ENCODE peak calls at places on chromosome 5, in seven cellular contexts. C is hepatocyte, N is fibroblast of the aortic adventitia, W is mucosa of descending colon, H is esophagus squamous epithelium, Q is cardiac muscle cell, R is A673. I is an unnamed sample.

GRCh38 chr5:64344501-64344900 is 161.3 kb upstream of the RGS7BP start:
- DNase-seq in H (no peak), W (no peak), C (no peak), Q (no peak), N (no peak), R (no peak), I (no peak)

GRCh38 chr5:83919071-83920041 is 198.7 kb upstream of the HAPLN1 start:
- DNase-seq in W (no peak), Q (no peak), R (no peak), H (no peak), C (no peak), N (peak), I (no peak)

GRCh38 chr5:140546851-140547507 is 483 bp upstream of the EIF4EBP3 start:
- DNase-seq in W (peak), Q (no peak), N (no peak), C (no peak), H (no peak), R (peak), I (peak)

GRCh38 chr5:10702911-10703491 is 58.0 kb downstream of the DAP start:
- DNase-seq in H (no peak), N (peak), Q (no peak), W (no peak), C (peak), R (no peak), I (peak)

GRCh38 chr5:95839658-95840057 is 17.1 kb upstream of the GLRX start:
- DNase-seq in Q (no peak), N (no peak), H (no peak), C (no peak), R (no peak), W (no peak), I (no peak)

GRCh38 chr5:124738751-124739559 is 7.5 kb downstream of the ZNF608 start:
- DNase-seq in Q (peak), H (no peak), W (no peak), N (no peak), C (peak), R (peak), I (no peak)

GRCh38 chr5:114238771-114239313 is 123.0 kb upstream of the KCNN2 start:
- DNase-seq in W (no peak), N (no peak), Q (no peak), C (no peak), H (no peak), R (no peak), I (peak)

GRCh38 chr5:132012385-132013005 is 1.0 kb upstream of the ACSL6 start:
- DNase-seq in R (peak), W (no peak), N (peak), Q (peak), H (no peak), C (peak), I (peak)

GRCh38 chr5:163163858-163164257 is 273.5 kb upstream of the CCNG1 start:
- DNase-seq in N (no peak), C (no peak), W (no peak), R (peak), Q (no peak), H (no peak), I (no peak)

GRCh38 chr5:77935516-77936364 is 159.6 kb upstream of the TBCA start:
- DNase-seq in C (peak), H (no peak), R (peak), N (peak), W (no peak), Q (no peak), I (peak)

GRCh38 chr5:93307557-93307956 is 273.5 kb downstream of the NR2F1-AS1 start:
- DNase-seq in Q (no peak), W (no peak), C (no peak), H (no peak), R (peak), N (peak), I (peak)

GRCh38 chr5:178602752-178603151 is 12.6 kb upstream of the COL23A1 start:
- DNase-seq in R (no peak), C (no peak), N (peak), H (no peak), Q (no peak), W (no peak), I (peak)

GRCh38 chr5:180070726-180071417 is 687 bp downstream of the RNF130 start:
- DNase-seq in C (peak), H (no peak), Q (peak), W (no peak), N (peak), R (peak), I (peak)

GRCh38 chr5:159412284-159413046 is 82.2 kb upstream of the IL12B start:
- DNase-seq in H (no peak), R (peak), Q (no peak), C (no peak), W (peak), N (no peak), I (no peak)

GRCh38 chr5:61245486-61245885 is 83.2 kb upstream of the SMIM15 start:
- DNase-seq in H (no peak), N (peak), C (no peak), W (no peak), Q (no peak), R (peak), I (peak)

GRCh38 chr5:97388794-97389193 is 205.7 kb upstream of the RIOK2 start:
- DNase-seq in C (no peak), W (no peak), H (no peak), Q (no peak), R (no peak), N (no peak), I (peak)

GRCh38 chr5:38465045-38465444 is 91.4 kb downstream of the LIFR start:
- DNase-seq in H (no peak), C (no peak), R (no peak), Q (no peak), N (no peak), W (no peak), I (peak)

GRCh38 chr5:6683241-6683640 is 30.0 kb upstream of the TENT4A start:
- DNase-seq in N (no peak), R (no peak), C (no peak), Q (no peak), W (no peak), H (no peak), I (no peak)

GRCh38 chr5:127577458-127577857 is 60.0 kb downstream of the PRRC1 start:
- DNase-seq in Q (no peak), C (no peak), H (no peak), R (no peak), W (no peak), N (peak), I (no peak)

GRCh38 chr5:170312666-170313065 is 15.1 kb upstream of the LCP2 start:
- DNase-seq in H (no peak), W (no peak), N (no peak), Q (no peak), R (no peak), C (peak), I (peak)

GRCh38 chr5:143564417-143564816 is 160.9 kb upstream of the NR3C1 start:
- DNase-seq in Q (no peak), C (no peak), N (no peak), H (no peak), R (no peak), W (no peak), I (no peak)

GRCh38 chr5:44885903-44886302 is 77.2 kb downstream of the MRPS30 start:
- DNase-seq in Q (no peak), R (no peak), W (no peak), C (no peak), N (no peak), H (no peak), I (peak)

DNA sequence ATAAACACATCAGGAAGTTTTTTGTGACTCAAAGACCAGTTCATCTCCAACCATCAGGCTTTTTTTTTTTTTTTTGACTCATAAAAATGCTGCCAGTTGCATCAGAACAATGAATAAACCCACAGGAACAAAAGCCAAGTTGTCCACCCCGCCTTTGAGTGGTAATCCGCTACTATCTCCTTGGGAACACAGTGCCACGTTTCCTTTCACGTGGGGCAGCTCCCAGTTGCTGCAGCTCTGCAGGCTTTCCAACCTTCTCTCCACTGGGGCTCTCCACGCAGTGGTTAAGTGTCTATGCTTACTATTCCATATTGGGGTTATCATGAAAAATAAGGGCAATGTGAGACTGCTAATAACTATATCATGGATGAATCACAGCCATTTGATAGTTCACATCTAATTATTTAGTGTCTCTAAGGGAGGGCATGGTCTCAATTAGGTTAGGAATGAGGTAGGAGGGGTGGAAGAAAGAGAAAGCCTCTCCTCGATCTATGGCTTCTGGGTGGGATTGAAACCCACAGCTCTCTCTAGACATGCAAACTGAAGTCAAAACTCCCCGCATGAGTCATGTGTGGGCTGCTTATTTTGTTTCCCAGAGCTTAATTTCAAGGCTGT is 55.8 kb upstream of the ACTBL2 start:
- DNase-seq in H (no peak), W (peak), N (peak), R (peak), C (no peak), Q (no peak), I (peak)
- H3K4me3 ChIP-seq in H (no peak), W (no peak), N (no peak), R (no peak), C (no peak), Q (no peak), I (no peak)

DNA sequence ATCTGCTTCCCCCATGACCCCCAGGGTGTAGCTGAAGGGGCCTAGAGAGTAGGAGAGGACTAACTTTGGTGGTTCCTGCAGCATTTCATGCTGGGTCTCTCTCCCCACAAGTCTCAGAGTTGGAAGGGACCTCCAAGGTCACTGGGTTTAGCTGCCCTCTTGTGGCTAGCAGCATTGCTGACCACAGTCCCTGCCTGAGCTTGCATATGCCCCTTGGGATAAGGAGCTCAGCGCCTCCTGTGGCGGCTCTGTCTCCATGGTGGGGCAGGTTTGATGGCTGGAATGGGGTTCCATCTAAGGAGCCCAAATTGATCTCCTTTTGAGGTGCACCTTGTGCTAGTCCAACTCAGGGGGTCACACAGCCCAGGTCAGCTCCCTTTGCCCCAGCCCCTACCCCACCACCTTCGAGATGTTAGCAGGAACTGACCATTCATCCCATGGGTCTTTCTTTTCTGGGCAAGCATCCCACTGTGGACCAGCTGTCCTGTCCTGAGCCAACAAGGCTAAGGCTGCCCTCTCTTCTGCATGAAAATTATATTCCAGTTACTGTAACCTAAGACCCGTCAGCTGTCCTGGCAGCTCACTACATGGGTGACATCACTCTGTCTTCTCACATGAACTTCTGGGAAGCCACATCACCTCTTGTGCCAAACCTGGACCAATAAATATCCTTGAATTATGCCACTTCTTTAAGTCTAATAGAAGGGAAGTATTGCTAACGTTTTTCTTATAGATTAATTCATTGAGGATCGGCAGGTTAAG is 196.2 kb downstream of the HSPA4 start:
- DNase-seq in Q (peak), W (no peak), H (no peak), N (peak), C (peak), R (no peak), I (peak)
- TF ChIP-seq CTCF in Q (peak), W (no peak), H (no peak), N (peak), C (peak), R (no peak), I (peak)

DNA sequence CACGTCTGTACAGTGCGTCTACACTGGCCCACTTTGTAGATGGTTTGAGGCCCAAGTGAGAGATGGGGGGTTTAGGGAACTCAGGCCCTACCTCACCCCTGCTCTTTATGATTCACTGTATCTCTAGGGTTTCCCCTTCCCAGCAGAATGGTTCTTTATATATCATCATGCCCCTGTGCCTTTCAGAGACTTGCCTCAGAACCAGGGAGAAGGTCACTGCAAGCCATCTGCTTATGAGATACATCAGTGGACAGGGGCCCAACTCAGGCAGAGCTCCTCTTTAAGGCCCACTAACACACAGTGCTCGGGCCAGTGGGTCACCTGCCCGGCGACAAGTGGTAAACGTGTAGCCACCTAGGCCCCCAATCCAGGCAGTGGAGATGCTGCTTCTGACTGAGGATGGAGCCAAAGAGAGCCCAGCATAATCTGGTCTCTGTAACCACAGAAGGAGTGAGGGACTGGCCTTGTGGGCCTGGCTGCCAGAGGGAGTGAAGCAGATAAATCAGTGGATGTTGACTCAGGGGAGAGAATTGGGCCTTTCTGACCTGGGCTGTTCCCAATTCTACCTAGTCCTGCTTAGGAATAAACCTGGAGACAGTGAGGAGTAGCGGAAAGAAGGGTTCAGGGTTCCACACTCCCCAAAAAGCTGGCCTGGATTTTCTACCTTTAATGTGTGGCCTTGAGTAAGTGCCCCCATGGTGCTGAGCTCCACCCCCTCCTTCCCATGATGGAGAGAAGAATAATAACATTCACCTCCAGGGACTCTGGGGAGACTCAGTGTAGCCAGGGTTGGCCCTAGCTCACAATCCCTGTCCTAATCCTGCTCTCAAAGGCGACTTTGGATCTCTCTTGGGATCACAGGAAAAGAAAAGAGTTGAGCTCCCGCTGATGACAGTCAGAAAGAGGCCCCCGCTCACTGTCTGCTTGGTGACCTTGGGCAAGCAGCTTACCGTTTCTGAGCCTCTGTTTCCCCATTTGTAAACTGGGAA is 2.8 kb upstream of the DUSP1 start:
- DNase-seq in H (no peak), N (peak), W (no peak), R (no peak), C (peak), Q (no peak), I (peak)
- H3K4me3 ChIP-seq in H (no peak), N (no peak), W (no peak), R (no peak), C (no peak), Q (no peak), I (no peak)

GRCh38 chr5:148792649-148793048 is 33.8 kb upstream of the ADRB2 start:
- DNase-seq in N (no peak), C (no peak), H (no peak), W (no peak), Q (no peak), R (no peak), I (no peak)

GRCh38 chr5:148791696-148792095 is 34.7 kb upstream of the ADRB2 start:
- DNase-seq in C (no peak), Q (no peak), R (no peak), H (no peak), N (no peak), W (no peak), I (no peak)

GRCh38 chr5:148791334-148791667 is 35.1 kb upstream of the ADRB2 start:
- DNase-seq in H (no peak), Q (no peak), R (no peak), C (no peak), N (peak), W (no peak), I (peak)

GRCh38 chr5:148788636-148789035 is 37.8 kb upstream of the ADRB2 start:
- DNase-seq in W (no peak), N (no peak), H (no peak), R (no peak), C (no peak), Q (no peak), I (no peak)

GRCh38 chr5:148790545-148791333 is 35.7 kb upstream of the ADRB2 start:
- DNase-seq in Q (no peak), N (no peak), W (no peak), C (no peak), R (no peak), H (no peak), I (no peak)
- TF ChIP-seq CTCF in Q (no peak), N (no peak), W (no peak), C (no peak), R (no peak), H (no peak), I (no peak)